ENCODE peak calls at places on chromosomes 13 and 19, in seven cellular contexts. D is cardiac fibroblast, K is pancreas, X is dorsolateral prefrontal cortex, W is AG09309, T is fibroblast of lung, F is GM23338. J is an unnamed sample.

GRCh38 chr19:56671613-56671994 is at the start of gene ZNF835:
- DNase-seq in X (peak), W (no peak), T (peak), D (peak), K (peak), F (peak), J (peak)

GRCh38 chr19:8505680-8506401 is 3.4 kb upstream of the PRAM1 start:
- DNase-seq in W (no peak), D (peak), T (peak), K (peak), F (peak), X (peak), J (no peak)

GRCh38 chr13:100818706-100819105 is 144.1 kb upstream of the TMTC4 start:
- DNase-seq in T (peak), W (no peak), K (no peak), D (peak), X (peak), F (no peak), J (no peak)

GRCh38 chr19:41321600-41322270 is 11.8 kb downstream of the CCDC97 start:
- DNase-seq in F (peak), W (no peak), T (peak), X (no peak), D (peak), K (no peak), J (no peak)

GRCh38 chr13:46160065-46160464 is 21.9 kb downstream of the LCP1 start:
- DNase-seq in D (no peak), X (no peak), F (no peak), W (no peak), T (no peak), K (no peak), J (no peak)

GRCh38 chr19:34595683-34596082 is 81.3 kb downstream of the SCGB2B2 start:
- DNase-seq in T (no peak), K (no peak), W (no peak), X (no peak), F (no peak), D (no peak), J (peak)

GRCh38 chr13:61107989-61108388 is 307.7 kb downstream of the PCDH20 start:
- DNase-seq in F (no peak), T (no peak), K (no peak), D (no peak), X (no peak), W (no peak), J (no peak)

GRCh38 chr19:947090-947706 is 21.4 kb downstream of the ARID3A start:
- DNase-seq in T (no peak), D (no peak), X (no peak), F (no peak), K (no peak), W (no peak), J (no peak)

GRCh38 chr13:102571075-102571474 is 25.7 kb upstream of the TPP2 start:
- DNase-seq in D (no peak), K (no peak), T (no peak), X (no peak), F (peak), W (no peak), J (no peak)
- TF ChIP-seq CTCF in D (no peak), K (no peak), T (no peak), X (no peak), F (peak), W (peak), J (no peak)

DNA sequence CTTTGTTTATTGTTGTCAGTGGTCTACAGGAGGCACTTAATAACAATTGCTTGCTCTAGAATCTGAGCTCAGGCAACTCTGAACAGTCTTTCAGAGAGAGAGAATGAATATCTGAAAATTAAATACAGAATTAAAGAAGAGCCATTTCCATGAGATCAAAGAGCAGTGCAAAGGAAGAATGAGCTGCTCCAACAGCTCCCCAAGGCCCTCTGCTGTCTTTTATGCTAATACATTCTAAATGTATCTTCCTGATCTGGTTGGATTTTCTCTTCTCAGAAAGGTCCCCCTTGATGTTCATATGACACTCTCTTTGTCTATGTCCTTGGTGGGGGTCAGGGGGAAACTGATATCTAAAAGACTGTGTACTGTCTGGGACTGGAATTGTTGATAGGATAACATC is 1029.6 kb downstream of the PCDH9 start:
- DNase-seq in W (no peak), X (no peak), F (no peak), D (no peak), T (no peak), K (no peak), J (no peak)
- TF ChIP-seq CTCF in W (peak), X (no peak), F (no peak), D (peak), T (no peak), K (no peak), J (no peak)

GRCh38 chr13:110307697-110308376 is 753 bp downstream of the COL4A2 start:
- DNase-seq in D (peak), X (no peak), K (no peak), W (no peak), F (peak), T (peak), J (peak)

GRCh38 chr13:110305949-110306339 is 1.0 kb downstream of the COL4A1 start:
- DNase-seq in W (no peak), X (no peak), T (peak), K (no peak), F (no peak), D (peak), J (peak)

GRCh38 chr13:110306960-110307696 is at the start of the genes COL4A1 and COL4A2:
- DNase-seq in W (no peak), D (peak), X (no peak), F (peak), T (peak), K (peak), J (peak)

GRCh38 chr13:110305544-110305943 is 1.4 kb downstream of the COL4A1 start:
- DNase-seq in K (no peak), X (no peak), F (no peak), W (no peak), D (peak), T (no peak), J (no peak)

GRCh38 chr13:110306340-110306959 is 507 bp downstream of the COL4A1 start:
- DNase-seq in T (peak), X (no peak), W (no peak), K (no peak), D (peak), F (peak), J (peak)
- TF ChIP-seq CTCF in T (no peak), X (no peak), W (no peak), K (no peak), D (no peak), F (no peak), J (no peak)

GRCh38 chr13:50376895-50377575 is 361.8 kb downstream of the KCNRG start:
- DNase-seq in T (no peak), X (no peak), K (no peak), D (no peak), W (no peak), F (peak), J (no peak)
- TF ChIP-seq CTCF in T (no peak), X (no peak), K (no peak), D (no peak), W (no peak), F (peak), J (no peak)

GRCh38 chr13:25181597-25181996 is 9.5 kb upstream of the AMER2 start:
- DNase-seq in T (no peak), D (no peak), X (no peak), W (no peak), K (no peak), F (no peak), J (no peak)
- TF ChIP-seq CTCF in T (no peak), D (no peak), X (no peak), W (no peak), K (no peak), F (no peak), J (no peak)

GRCh38 chr19:12838893-12839656 is 760 bp downstream of the MAST1 start:
- DNase-seq in X (no peak), T (no peak), K (no peak), W (no peak), F (no peak), D (no peak), J (no peak)
- TF ChIP-seq CTCF in X (no peak), T (no peak), K (no peak), W (no peak), F (no peak), D (no peak), J (no peak)

DNA sequence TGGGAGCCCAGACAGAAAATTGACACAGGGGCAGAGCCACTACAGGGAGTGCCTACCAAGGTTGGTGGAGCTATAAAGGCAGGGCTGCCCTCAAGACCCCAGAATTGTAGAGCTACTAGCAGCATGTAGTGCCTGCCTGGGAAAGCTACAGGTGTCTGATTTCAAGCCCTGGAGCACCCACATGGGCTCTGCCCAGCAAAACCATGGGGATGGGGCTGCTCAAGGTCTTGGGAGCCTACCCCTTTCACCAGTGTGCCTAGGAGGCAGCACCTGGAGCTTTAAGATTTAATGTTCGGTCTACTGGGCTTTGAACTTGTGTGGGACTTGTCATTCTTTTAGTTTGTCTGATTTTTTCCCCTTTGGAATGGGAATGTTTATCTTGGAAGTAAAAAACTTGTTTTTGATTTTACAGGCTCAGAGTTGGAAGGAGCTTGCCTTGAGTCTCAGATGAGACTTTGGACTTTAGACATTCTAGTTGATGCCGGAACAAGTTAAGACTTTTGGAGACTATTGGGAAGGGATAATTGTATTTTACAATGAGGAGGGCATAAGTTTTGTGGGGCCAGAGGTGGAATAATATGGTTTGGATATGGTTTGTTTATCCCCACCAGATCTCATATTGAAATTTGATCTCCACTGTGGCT is 45.1 kb downstream of the ALOX5AP start:
- DNase-seq in W (no peak), K (no peak), F (no peak), T (no peak), D (no peak), X (no peak), J (no peak)
- TF ChIP-seq CTCF in W (no peak), K (no peak), F (no peak), T (no peak), D (no peak), X (no peak), J (no peak)

DNA sequence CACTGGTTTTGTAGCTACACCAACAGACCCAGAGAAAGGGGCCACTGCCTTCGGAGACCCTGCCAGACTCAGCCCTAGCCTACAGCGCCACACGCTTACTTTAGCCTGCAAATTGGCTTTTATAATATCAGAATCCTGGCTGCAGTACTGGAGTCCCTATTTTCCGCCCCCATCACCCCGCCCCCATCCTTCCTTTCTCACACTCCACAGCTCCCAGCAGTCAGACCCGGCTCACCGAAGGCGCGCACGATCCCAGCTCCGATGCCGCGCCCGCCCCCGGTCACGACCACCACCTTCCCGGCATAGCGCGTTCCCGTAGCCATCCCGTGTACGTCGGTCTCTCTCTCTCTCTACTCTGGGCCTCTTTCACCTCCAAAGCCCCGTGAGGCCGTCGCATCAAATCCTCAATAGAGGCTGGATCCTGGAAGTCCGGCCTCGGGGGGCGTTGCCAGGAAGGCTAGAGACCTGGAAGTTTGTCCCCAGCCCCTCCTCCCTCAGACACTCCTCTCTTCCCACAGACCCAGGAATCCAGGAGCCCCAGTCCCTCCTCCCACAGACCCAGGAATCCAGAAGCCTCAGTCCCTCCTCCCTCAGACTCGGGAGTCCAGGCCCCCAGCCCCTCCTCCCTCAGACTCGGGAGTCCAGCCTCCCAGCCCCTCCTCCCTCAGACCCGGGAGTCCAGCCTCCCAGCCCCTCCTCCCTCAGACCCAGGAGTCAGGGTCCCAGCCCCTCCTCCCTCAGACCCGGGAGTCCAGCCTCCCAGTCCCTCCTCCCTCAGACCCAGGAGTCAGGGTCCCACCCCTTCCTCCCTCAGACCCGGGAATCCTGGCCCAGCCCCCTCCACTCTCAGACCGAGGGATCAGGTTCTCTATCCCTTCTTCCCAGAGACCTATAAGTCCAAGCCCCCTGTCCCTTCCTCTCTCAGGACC is at the start of gene HSD17B14:
- DNase-seq in F (peak), D (peak), W (no peak), T (peak), X (no peak), K (no peak), J (no peak)
- TF ChIP-seq CTCF in F (no peak), D (no peak), W (peak), T (no peak), X (no peak), K (no peak), J (no peak)

GRCh38 chr19:9847087-9847671 is 12.1 kb downstream of the PIN1 start:
- DNase-seq in D (peak), X (peak), T (peak), F (peak), K (no peak), W (peak), J (no peak)
- TF ChIP-seq CTCF in D (peak), X (no peak), T (peak), F (peak), K (no peak), W (peak), J (no peak)

GRCh38 chr13:50274181-50274580 is 258.9 kb downstream of the KCNRG start:
- DNase-seq in F (no peak), K (no peak), D (no peak), X (no peak), W (no peak), T (no peak), J (no peak)

GRCh38 chr13:50267917-50268316 is 252.7 kb downstream of the KCNRG start:
- DNase-seq in F (no peak), K (no peak), D (no peak), W (no peak), T (no peak), X (no peak), J (no peak)

DNA sequence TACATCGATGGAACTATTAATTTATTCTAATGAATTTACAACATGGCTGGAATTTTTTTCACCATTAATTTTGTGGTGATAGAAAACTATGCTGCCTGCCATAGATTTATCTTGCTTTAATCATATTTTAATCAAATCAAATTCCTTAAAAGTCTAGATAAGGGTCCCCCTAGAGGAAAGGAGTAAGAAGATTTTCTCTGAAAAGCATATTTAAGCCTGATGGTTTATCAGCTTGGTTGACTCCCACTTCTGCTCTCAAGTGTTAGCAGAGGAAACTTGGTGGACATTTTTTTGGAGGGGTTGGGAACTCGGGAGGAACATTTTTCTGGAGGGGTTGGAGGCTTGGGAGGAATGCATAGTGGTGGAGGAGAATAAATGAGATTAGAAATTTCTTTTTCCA is 253.3 kb downstream of the KCNRG start:
- DNase-seq in K (no peak), X (no peak), T (no peak), D (peak), W (no peak), F (no peak), J (no peak)
- TF ChIP-seq CTCF in K (no peak), X (no peak), T (no peak), D (peak), W (peak), F (no peak), J (no peak)